ENCODE peak calls at places on chromosomes 2 and 18, in ten cellular contexts. D, M, R, O, Z, W, A, F, U and N are unnamed samples.

GRCh38 chr2:14632133-14632936 is at the start of gene LRATD1:
- DNase-seq in D (peak), M (peak), R (peak), O (peak), Z (peak), W (no peak), A (peak), F (peak), U (peak), N (peak)

GRCh38 chr2:120934891-120935338 is 199.2 kb downstream of the GLI2 start:
- DNase-seq in D (peak), M (no peak), R (peak), O (no peak), Z (peak), W (no peak), A (no peak), F (no peak), U (peak), N (peak)

GRCh38 chr2:50791271-50791670 is 240.7 kb downstream of the NRXN1 start:
- DNase-seq in D (no peak), M (no peak), R (no peak), O (no peak), Z (no peak), W (no peak), A (no peak), F (no peak), U (no peak), N (no peak)

GRCh38 chr2:145593991-145594702 is 1074.2 kb upstream of the ZEB2 start:
- DNase-seq in D (no peak), M (peak), R (peak), O (no peak), Z (peak), W (no peak), A (no peak), F (no peak), U (peak), N (peak)

GRCh38 chr2:215594766-215595165 is 158.9 kb upstream of the FN1 start:
- DNase-seq in D (no peak), M (no peak), R (no peak), O (no peak), Z (peak), W (no peak), A (no peak), F (no peak), U (no peak), N (no peak)

GRCh38 chr2:216960926-216961325 is 101.1 kb upstream of the TNP1 start:
- DNase-seq in D (no peak), M (no peak), R (no peak), O (no peak), Z (no peak), W (no peak), A (no peak), F (no peak), U (no peak), N (no peak)

GRCh38 chr2:17752892-17753802 is 463 bp downstream of the SMC6 start:
- DNase-seq in D (no peak), M (peak), R (peak), O (peak), Z (peak), W (peak), A (peak), F (peak), U (peak), N (no peak)

GRCh38 chr2:122390406-122390805 is 635.0 kb downstream of the TSN start:
- DNase-seq in D (no peak), M (no peak), R (peak), O (no peak), Z (peak), W (no peak), A (no peak), F (no peak), U (no peak), N (no peak)

GRCh38 chr18:69152436-69152835 is 248.3 kb upstream of the DOK6 start:
- DNase-seq in D (no peak), M (no peak), R (no peak), O (no peak), Z (no peak), W (no peak), A (no peak), F (no peak), U (no peak), N (no peak)

GRCh38 chr2:174729797-174730529 is 34.3 kb downstream of the CHRNA1 start:
- DNase-seq in D (no peak), M (peak), R (peak), O (peak), Z (peak), W (no peak), A (peak), F (no peak), U (peak), N (no peak)

GRCh38 chr18:14748496-14748895 is 524 bp downstream of the ANKRD30B start:
- DNase-seq in D (no peak), M (no peak), R (no peak), O (no peak), Z (no peak), W (no peak), A (no peak), F (no peak), U (no peak), N (no peak)

GRCh38 chr2:48248251-48248933 is 281.6 kb upstream of the STON1 start:
- DNase-seq in D (no peak), M (peak), R (peak), O (no peak), Z (peak), W (no peak), A (peak), F (no peak), U (peak), N (peak)

GRCh38 chr2:216837740-216838139 is 22.1 kb downstream of the TNP1 start:
- DNase-seq in D (no peak), M (no peak), R (no peak), O (no peak), Z (no peak), W (no peak), A (no peak), F (no peak), U (no peak), N (no peak)

GRCh38 chr2:168801961-168802824 is at the start of gene NOSTRIN:
- DNase-seq in D (peak), M (no peak), R (peak), O (no peak), Z (peak), W (no peak), A (no peak), F (peak), U (peak), N (no peak)

GRCh38 chr2:158745067-158745865 is 49.9 kb upstream of the DAPL1 start:
- DNase-seq in D (peak), M (peak), R (peak), O (peak), Z (peak), W (peak), A (peak), F (peak), U (peak), N (peak)

GRCh38 chr2:11749646-11750349 is 3.4 kb downstream of the LPIN1 start:
- DNase-seq in D (no peak), M (no peak), R (peak), O (no peak), Z (no peak), W (no peak), A (peak), F (no peak), U (no peak), N (no peak)

GRCh38 chr2:241108271-241109209 is 6.5 kb upstream of the MTERF4 start:
- DNase-seq in D (no peak), M (no peak), R (no peak), O (no peak), Z (no peak), W (no peak), A (no peak), F (no peak), U (no peak), N (no peak)

GRCh38 chr2:14552286-14552685 is 80.2 kb upstream of the LRATD1 start:
- DNase-seq in D (no peak), M (no peak), R (no peak), O (no peak), Z (no peak), W (no peak), A (no peak), F (no peak), U (no peak), N (no peak)

GRCh38 chr2:238716585-238716984 is 131.3 kb upstream of the TWIST2 start:
- DNase-seq in D (no peak), M (peak), R (no peak), O (no peak), Z (no peak), W (no peak), A (no peak), F (no peak), U (no peak), N (no peak)

GRCh38 chr2:36339819-36340218 is 15.8 kb upstream of the CRIM1 start:
- DNase-seq in D (no peak), M (no peak), R (peak), O (no peak), Z (no peak), W (no peak), A (no peak), F (no peak), U (no peak), N (peak)

GRCh38 chr2:37319754-37320609 is 4.7 kb downstream of the PRKD3 start:
- DNase-seq in D (no peak), M (no peak), R (no peak), O (no peak), Z (no peak), W (no peak), A (no peak), F (no peak), U (no peak), N (no peak)

GRCh38 chr2:113282747-113283533 is 4.2 kb upstream of the PAX8 start:
- DNase-seq in D (peak), M (peak), R (peak), O (no peak), Z (peak), W (no peak), A (no peak), F (peak), U (peak), N (no peak)

GRCh38 chr2:120658285-120659158 is 77.1 kb upstream of the GLI2 start:
- DNase-seq in D (no peak), M (no peak), R (no peak), O (no peak), Z (no peak), W (no peak), A (no peak), F (no peak), U (no peak), N (no peak)

GRCh38 chr18:25099838-25100393 is 252.1 kb downstream of the ZNF521 start:
- DNase-seq in D (no peak), M (no peak), R (peak), O (no peak), Z (no peak), W (no peak), A (no peak), F (no peak), U (no peak), N (peak)
- TF ChIP-seq CTCF in D (no peak), M (no peak), R (peak), O (no peak), Z (no peak), W (no peak), A (no peak), F (no peak), U (no peak), N (no peak)

GRCh38 chr2:55268907-55269611 is at the start of gene MTIF2:
- DNase-seq in D (peak), M (peak), R (peak), O (peak), Z (peak), W (peak), A (peak), F (peak), U (peak), N (peak)
- TF ChIP-seq CTCF in D (peak), M (no peak), R (no peak), O (no peak), Z (no peak), W (no peak), A (peak), F (peak), U (no peak), N (peak)

GRCh38 chr2:73232471-73233153 is 427 bp downstream of the PRADC1 start:
- DNase-seq in D (peak), M (no peak), R (no peak), O (no peak), Z (no peak), W (no peak), A (no peak), F (peak), U (peak), N (no peak)
- TF ChIP-seq CTCF in D (no peak), M (no peak), R (no peak), O (no peak), Z (no peak), W (peak), A (no peak), F (no peak), U (no peak), N (no peak)

DNA sequence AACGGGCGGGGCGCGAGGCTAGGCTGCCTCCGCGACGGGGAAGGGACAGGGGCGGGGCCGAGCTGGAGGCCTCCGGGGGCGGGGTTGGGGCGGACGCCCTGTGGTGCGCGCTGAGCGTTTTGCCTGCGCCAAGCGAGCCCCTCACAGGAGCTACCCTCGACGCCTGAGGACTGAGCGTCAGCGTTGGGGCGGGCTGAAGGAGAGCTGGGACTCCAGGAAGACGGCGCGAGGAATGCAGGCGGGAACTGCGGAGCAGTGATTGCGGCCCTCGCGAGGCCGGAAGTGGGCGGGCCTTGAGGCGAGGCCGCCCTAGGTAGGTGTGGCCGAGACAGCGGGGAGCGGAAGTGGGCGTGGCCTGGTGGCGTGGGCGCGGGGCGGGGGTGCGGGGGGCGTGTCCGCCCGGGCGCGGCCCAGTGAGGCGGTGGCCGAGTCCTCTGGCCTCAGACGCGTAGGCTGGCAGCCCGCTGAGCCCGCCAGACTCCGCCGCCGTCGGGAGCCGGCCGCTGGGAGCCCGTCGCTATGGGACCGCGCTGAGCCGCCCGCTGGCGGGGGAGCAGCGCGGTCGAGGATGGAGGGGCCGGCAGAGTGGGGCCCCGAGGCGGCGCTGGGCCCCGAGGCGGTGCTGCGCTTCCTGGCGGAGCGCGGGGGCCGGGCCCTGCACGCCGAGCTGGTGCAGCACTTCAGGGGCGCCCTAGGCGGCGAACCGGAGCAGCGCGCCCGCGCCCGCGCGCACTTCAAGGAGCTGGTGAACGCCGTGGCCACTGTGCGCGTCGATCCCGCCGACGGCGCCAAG is at the start of the genes SEPTIN10 and SOWAHC:
- DNase-seq in D (peak), M (peak), R (peak), O (peak), Z (peak), W (peak), A (peak), F (peak), U (peak), N (peak)
- TF ChIP-seq CTCF in D (no peak), M (no peak), R (no peak), O (no peak), Z (no peak), W (no peak), A (no peak), F (peak), U (no peak), N (peak)

DNA sequence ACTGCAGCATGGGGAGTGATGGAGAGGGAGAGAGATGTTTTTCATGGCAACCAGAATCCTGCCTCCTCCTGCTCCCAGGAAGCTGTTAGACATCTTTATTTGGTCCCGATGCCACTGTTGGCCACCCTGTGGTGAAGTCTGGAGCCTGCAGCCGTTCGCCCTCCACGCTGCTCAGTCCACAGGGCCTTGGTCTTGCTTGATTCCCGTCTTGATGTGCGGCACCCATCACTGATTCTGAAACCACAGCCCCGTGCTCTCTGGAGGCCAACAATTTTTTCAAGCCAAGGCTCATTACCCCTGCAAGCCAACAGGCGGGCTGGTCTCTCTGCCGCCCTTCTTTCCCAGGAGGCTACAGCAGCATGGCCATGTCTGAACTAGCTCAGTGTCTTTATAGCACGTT is 24.5 kb downstream of the SIGLEC15 start:
- DNase-seq in D (no peak), M (peak), R (no peak), O (no peak), Z (peak), W (no peak), A (no peak), F (no peak), U (peak), N (peak)
- TF ChIP-seq CTCF in D (no peak), M (peak), R (peak), O (no peak), Z (peak), W (peak), A (no peak), F (no peak), U (peak), N (peak)

GRCh38 chr2:96926236-96926635 is 56.4 kb upstream of the SEMA4C start:
- DNase-seq in D (no peak), M (no peak), R (no peak), O (no peak), Z (no peak), W (no peak), A (no peak), F (no peak), U (no peak), N (no peak)

GRCh38 chr2:96929245-96929925 is 57.0 kb downstream of the FAM178B start:
- DNase-seq in D (no peak), M (no peak), R (no peak), O (no peak), Z (no peak), W (no peak), A (no peak), F (no peak), U (no peak), N (no peak)

GRCh38 chr2:96926791-96927190 is 56.9 kb upstream of the SEMA4C start:
- DNase-seq in D (peak), M (no peak), R (no peak), O (no peak), Z (no peak), W (no peak), A (no peak), F (no peak), U (no peak), N (no peak)

GRCh38 chr2:96928277-96928781 is 58.1 kb downstream of the FAM178B start:
- DNase-seq in D (peak), M (no peak), R (peak), O (no peak), Z (peak), W (no peak), A (no peak), F (no peak), U (no peak), N (no peak)

DNA sequence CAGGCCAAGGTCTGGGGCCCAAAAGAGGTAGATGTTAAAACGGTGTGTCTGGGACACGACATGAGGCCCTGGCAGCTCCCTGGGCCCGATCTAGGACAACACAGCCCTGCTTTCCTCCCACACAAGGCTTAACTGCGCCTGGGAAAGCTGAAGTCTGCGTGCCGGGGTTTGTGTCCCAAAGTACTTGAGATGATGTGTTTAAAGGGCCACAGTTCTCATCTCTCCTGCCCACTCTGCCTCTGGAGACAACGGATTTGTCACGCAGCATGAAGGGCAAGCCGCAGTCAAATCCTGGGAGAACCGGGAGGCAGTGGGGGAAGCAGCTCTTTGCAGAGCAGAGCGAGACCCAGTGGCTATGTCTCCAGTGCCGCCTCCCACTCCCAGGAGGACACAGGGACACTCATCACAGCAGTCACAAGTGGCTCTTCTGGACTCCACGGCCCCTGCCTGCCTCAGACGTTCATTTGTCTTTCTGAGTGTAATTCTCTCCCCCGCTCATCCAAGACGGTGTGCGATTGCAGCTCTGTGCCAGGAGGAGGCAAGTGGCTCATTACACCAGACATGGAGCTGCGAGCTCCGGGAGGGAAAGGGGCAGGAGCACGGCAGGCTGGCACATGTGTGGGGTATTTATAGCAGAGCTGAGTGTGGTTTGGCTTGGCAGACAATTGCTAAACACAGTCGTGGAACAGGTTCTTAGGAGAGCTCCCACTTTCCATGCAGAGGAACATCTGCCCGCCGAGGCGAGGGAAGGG is 57.7 kb upstream of the SEMA4C start:
- DNase-seq in D (peak), M (no peak), R (peak), O (no peak), Z (peak), W (no peak), A (no peak), F (no peak), U (no peak), N (peak)
- TF ChIP-seq CTCF in D (no peak), M (no peak), R (peak), O (no peak), Z (peak), W (no peak), A (no peak), F (no peak), U (no peak), N (peak)

DNA sequence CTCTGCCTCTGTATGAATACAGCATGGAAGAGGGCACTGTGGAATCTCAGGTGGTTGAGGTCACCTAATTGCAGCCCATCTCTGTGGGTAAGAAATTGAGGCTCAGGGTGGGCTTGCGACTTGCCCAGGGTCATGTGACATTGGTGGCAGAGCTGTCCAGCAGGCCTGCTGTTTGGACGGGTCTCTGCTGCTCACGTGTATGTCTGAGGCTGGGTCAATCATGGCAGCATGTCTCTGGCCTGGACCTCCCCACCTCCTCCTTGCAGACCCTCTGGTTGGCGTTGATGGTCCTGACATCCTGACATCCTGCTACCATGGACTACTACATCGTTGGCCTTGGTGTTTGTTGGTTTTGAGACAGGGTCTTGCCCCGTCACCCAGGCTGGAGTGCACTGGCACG is 64.3 kb upstream of the HPCAL1 start:
- DNase-seq in D (no peak), M (no peak), R (no peak), O (no peak), Z (no peak), W (no peak), A (no peak), F (no peak), U (no peak), N (no peak)
- TF ChIP-seq CTCF in D (no peak), M (no peak), R (no peak), O (no peak), Z (no peak), W (no peak), A (no peak), F (no peak), U (no peak), N (no peak)

DNA sequence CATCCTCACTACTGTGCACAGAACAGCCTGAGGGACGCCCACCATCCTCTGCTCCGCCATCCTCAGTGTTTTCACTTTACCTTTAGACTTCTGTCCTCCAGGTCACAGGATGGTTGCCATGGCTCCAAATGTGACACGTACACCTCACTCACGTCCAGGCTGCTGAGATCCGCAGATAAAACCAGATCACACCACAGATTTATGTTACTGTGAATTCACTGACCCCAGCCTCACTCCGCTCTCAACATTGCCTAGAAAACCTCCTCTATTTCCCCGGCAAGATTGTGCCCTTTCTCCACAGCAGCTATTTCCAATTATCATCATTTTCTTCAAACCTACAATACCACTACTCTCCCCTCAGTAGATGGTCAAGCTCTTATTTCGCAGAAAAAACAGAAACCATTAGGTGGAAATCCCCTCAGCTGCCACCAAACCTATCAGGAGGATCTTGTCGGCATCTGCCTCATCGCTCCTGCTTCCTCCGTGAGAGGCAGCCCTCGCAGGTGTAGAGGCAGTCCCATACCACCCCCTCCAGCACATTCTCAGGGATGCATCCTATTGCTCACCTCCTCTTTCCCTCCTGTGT is 49.8 kb upstream of the SLC1A4 start:
- DNase-seq in D (no peak), M (peak), R (no peak), O (no peak), Z (no peak), W (peak), A (peak), F (no peak), U (no peak), N (no peak)
- TF ChIP-seq CTCF in D (no peak), M (peak), R (no peak), O (no peak), Z (no peak), W (no peak), A (peak), F (no peak), U (no peak), N (no peak)